ENCODE peak calls at places on chromosomes 12 and 14, in eight cellular contexts. One of them, this sample, is unnamed.

GRCh38 chr12:48786591-48787544 is 2.0 kb downstream of the ADCY6 start:
- DNase-seq in head of caudate nucleus: no peak
- DNase-seq in renal cortical epithelial cell: no peak
- DNase-seq in left lobe of liver: no peak
- DNase-seq in activated CD4-positive, alpha-beta T cell treated with anti-CD3 and anti-CD28 coated beads for 1 hour: no peak
- DNase-seq in SW 1271: no peak
- DNase-seq in GM12892: no peak
- DNase-seq in AG08395: no peak
- DNase-seq in this sample: no peak

GRCh38 chr14:78519863-78520262 is 349.7 kb downstream of the NRXN3 start:
- DNase-seq in activated CD4-positive, alpha-beta T cell treated with anti-CD3 and anti-CD28 coated beads for 1 hour: no peak
- DNase-seq in left lobe of liver: no peak
- DNase-seq in AG08395: no peak
- DNase-seq in GM12892: no peak
- DNase-seq in head of caudate nucleus: no peak
- DNase-seq in renal cortical epithelial cell: peak
- DNase-seq in SW 1271: no peak
- DNase-seq in this sample: peak

GRCh38 chr12:19639781-19640180 is 200.5 kb downstream of the AEBP2 start:
- DNase-seq in renal cortical epithelial cell: no peak
- DNase-seq in activated CD4-positive, alpha-beta T cell treated with anti-CD3 and anti-CD28 coated beads for 1 hour: no peak
- DNase-seq in head of caudate nucleus: no peak
- DNase-seq in AG08395: no peak
- DNase-seq in left lobe of liver: no peak
- DNase-seq in GM12892: no peak
- DNase-seq in SW 1271: no peak
- DNase-seq in this sample: no peak

GRCh38 chr14:55705651-55706340 is 125.8 kb downstream of the KTN1 start:
- DNase-seq in head of caudate nucleus: no peak
- DNase-seq in renal cortical epithelial cell: no peak
- DNase-seq in SW 1271: no peak
- DNase-seq in activated CD4-positive, alpha-beta T cell treated with anti-CD3 and anti-CD28 coated beads for 1 hour: no peak
- DNase-seq in GM12892: no peak
- DNase-seq in left lobe of liver: no peak
- DNase-seq in AG08395: no peak
- DNase-seq in this sample: no peak

GRCh38 chr14:104689620-104690265 is 325 bp downstream of the INF2 start:
- DNase-seq in renal cortical epithelial cell: no peak
- DNase-seq in SW 1271: no peak
- DNase-seq in activated CD4-positive, alpha-beta T cell treated with anti-CD3 and anti-CD28 coated beads for 1 hour: no peak
- DNase-seq in left lobe of liver: no peak
- DNase-seq in AG08395: no peak
- DNase-seq in head of caudate nucleus: peak
- DNase-seq in GM12892: no peak
- DNase-seq in this sample: peak

GRCh38 chr12:95837240-95838038 is 21.3 kb upstream of the SNRPF start:
- DNase-seq in GM12892: no peak
- DNase-seq in SW 1271: no peak
- DNase-seq in left lobe of liver: no peak
- DNase-seq in AG08395: no peak
- DNase-seq in activated CD4-positive, alpha-beta T cell treated with anti-CD3 and anti-CD28 coated beads for 1 hour: no peak
- DNase-seq in renal cortical epithelial cell: no peak
- DNase-seq in head of caudate nucleus: no peak
- DNase-seq in this sample: no peak

GRCh38 chr12:2211119-2211518 is 158.3 kb downstream of the CACNA1C start:
- DNase-seq in SW 1271: no peak
- DNase-seq in activated CD4-positive, alpha-beta T cell treated with anti-CD3 and anti-CD28 coated beads for 1 hour: no peak
- DNase-seq in GM12892: no peak
- DNase-seq in head of caudate nucleus: no peak
- DNase-seq in renal cortical epithelial cell: no peak
- DNase-seq in left lobe of liver: no peak
- DNase-seq in AG08395: no peak
- DNase-seq in this sample: no peak

GRCh38 chr14:92694807-92695206 is 53.6 kb downstream of the LGMN start:
- DNase-seq in SW 1271: no peak
- DNase-seq in renal cortical epithelial cell: no peak
- DNase-seq in left lobe of liver: no peak
- DNase-seq in head of caudate nucleus: no peak
- DNase-seq in AG08395: no peak
- DNase-seq in activated CD4-positive, alpha-beta T cell treated with anti-CD3 and anti-CD28 coated beads for 1 hour: no peak
- DNase-seq in GM12892: no peak
- DNase-seq in this sample: no peak

GRCh38 chr12:64450711-64451486 is 1.0 kb upstream of the TBK1 start:
- DNase-seq in activated CD4-positive, alpha-beta T cell treated with anti-CD3 and anti-CD28 coated beads for 1 hour: no peak
- DNase-seq in GM12892: no peak
- DNase-seq in renal cortical epithelial cell: peak
- DNase-seq in left lobe of liver: no peak
- DNase-seq in AG08395: peak
- DNase-seq in SW 1271: peak
- DNase-seq in head of caudate nucleus: no peak
- DNase-seq in this sample: no peak

GRCh38 chr14:71721791-71722190 is 210.4 kb upstream of the RGS6 start:
- DNase-seq in renal cortical epithelial cell: no peak
- DNase-seq in SW 1271: no peak
- DNase-seq in left lobe of liver: peak
- DNase-seq in head of caudate nucleus: no peak
- DNase-seq in AG08395: no peak
- DNase-seq in activated CD4-positive, alpha-beta T cell treated with anti-CD3 and anti-CD28 coated beads for 1 hour: no peak
- DNase-seq in GM12892: no peak
- DNase-seq in this sample: no peak

GRCh38 chr12:122836027-122836921 is 1.0 kb downstream of the HIP1R start:
- DNase-seq in left lobe of liver: no peak
- DNase-seq in AG08395: no peak
- DNase-seq in renal cortical epithelial cell: peak
- DNase-seq in head of caudate nucleus: no peak
- DNase-seq in GM12892: peak
- DNase-seq in SW 1271: no peak
- DNase-seq in activated CD4-positive, alpha-beta T cell treated with anti-CD3 and anti-CD28 coated beads for 1 hour: no peak
- DNase-seq in this sample: peak

GRCh38 chr14:100866666-100867630 is 36.6 kb downstream of the RTL1 start:
- DNase-seq in GM12892: no peak
- DNase-seq in left lobe of liver: no peak
- DNase-seq in head of caudate nucleus: peak
- DNase-seq in SW 1271: no peak
- DNase-seq in renal cortical epithelial cell: no peak
- DNase-seq in AG08395: no peak
- DNase-seq in activated CD4-positive, alpha-beta T cell treated with anti-CD3 and anti-CD28 coated beads for 1 hour: no peak
- DNase-seq in this sample: no peak

GRCh38 chr14:74918380-74918779 is 4.7 kb downstream of the RPS6KL1 start:
- DNase-seq in activated CD4-positive, alpha-beta T cell treated with anti-CD3 and anti-CD28 coated beads for 1 hour: no peak
- DNase-seq in left lobe of liver: no peak
- DNase-seq in renal cortical epithelial cell: no peak
- DNase-seq in GM12892: no peak
- DNase-seq in head of caudate nucleus: no peak
- DNase-seq in AG08395: no peak
- DNase-seq in SW 1271: no peak
- DNase-seq in this sample: no peak

GRCh38 chr12:120705618-120706017 is 4.6 kb upstream of the UNC119B start:
- DNase-seq in AG08395: no peak
- DNase-seq in GM12892: no peak
- DNase-seq in head of caudate nucleus: no peak
- DNase-seq in left lobe of liver: peak
- DNase-seq in activated CD4-positive, alpha-beta T cell treated with anti-CD3 and anti-CD28 coated beads for 1 hour: no peak
- DNase-seq in renal cortical epithelial cell: no peak
- DNase-seq in SW 1271: no peak
- DNase-seq in this sample: no peak

GRCh38 chr14:51653096-51653814 is 1.5 kb downstream of the FRMD6 start:
- DNase-seq in AG08395: peak
- DNase-seq in renal cortical epithelial cell: peak
- DNase-seq in head of caudate nucleus: no peak
- DNase-seq in SW 1271: peak
- DNase-seq in GM12892: no peak
- DNase-seq in activated CD4-positive, alpha-beta T cell treated with anti-CD3 and anti-CD28 coated beads for 1 hour: no peak
- DNase-seq in left lobe of liver: no peak
- DNase-seq in this sample: no peak

GRCh38 chr14:73058923-73059311 is 583 bp downstream of the RBM25 start:
- DNase-seq in GM12892: no peak
- DNase-seq in head of caudate nucleus: no peak
- DNase-seq in SW 1271: peak
- DNase-seq in renal cortical epithelial cell: peak
- DNase-seq in AG08395: peak
- DNase-seq in left lobe of liver: no peak
- DNase-seq in activated CD4-positive, alpha-beta T cell treated with anti-CD3 and anti-CD28 coated beads for 1 hour: no peak
- DNase-seq in this sample: peak

GRCh38 chr14:69357544-69358200 is 40.4 kb downstream of the ERH start:
- DNase-seq in AG08395: no peak
- DNase-seq in activated CD4-positive, alpha-beta T cell treated with anti-CD3 and anti-CD28 coated beads for 1 hour: no peak
- DNase-seq in renal cortical epithelial cell: no peak
- DNase-seq in SW 1271: no peak
- DNase-seq in head of caudate nucleus: no peak
- DNase-seq in GM12892: no peak
- DNase-seq in left lobe of liver: no peak
- DNase-seq in this sample: no peak

GRCh38 chr12:56267443-56268071 is 815 bp downstream of the COQ10A start:
- DNase-seq in GM12892: no peak
- DNase-seq in AG08395: no peak
- DNase-seq in left lobe of liver: peak
- DNase-seq in renal cortical epithelial cell: no peak
- DNase-seq in head of caudate nucleus: no peak
- DNase-seq in activated CD4-positive, alpha-beta T cell treated with anti-CD3 and anti-CD28 coated beads for 1 hour: no peak
- DNase-seq in SW 1271: no peak
- DNase-seq in this sample: no peak

GRCh38 chr12:127389923-127390322 is 877.0 kb upstream of the TMEM132C start:
- DNase-seq in left lobe of liver: no peak
- DNase-seq in head of caudate nucleus: no peak
- DNase-seq in activated CD4-positive, alpha-beta T cell treated with anti-CD3 and anti-CD28 coated beads for 1 hour: no peak
- DNase-seq in SW 1271: no peak
- DNase-seq in AG08395: peak
- DNase-seq in GM12892: no peak
- DNase-seq in renal cortical epithelial cell: peak
- DNase-seq in this sample: peak

GRCh38 chr12:89663577-89664357 is 44.9 kb downstream of the ATP2B1 start:
- DNase-seq in left lobe of liver: no peak
- DNase-seq in AG08395: peak
- DNase-seq in head of caudate nucleus: no peak
- DNase-seq in SW 1271: peak
- DNase-seq in renal cortical epithelial cell: peak
- DNase-seq in activated CD4-positive, alpha-beta T cell treated with anti-CD3 and anti-CD28 coated beads for 1 hour: no peak
- DNase-seq in GM12892: peak
- DNase-seq in this sample: no peak

GRCh38 chr12:120067084-120067869 is 49.3 kb downstream of the RAB35 start:
- DNase-seq in AG08395: no peak
- DNase-seq in renal cortical epithelial cell: no peak
- DNase-seq in head of caudate nucleus: no peak
- DNase-seq in activated CD4-positive, alpha-beta T cell treated with anti-CD3 and anti-CD28 coated beads for 1 hour: no peak
- DNase-seq in GM12892: no peak
- DNase-seq in left lobe of liver: no peak
- DNase-seq in SW 1271: no peak
- DNase-seq in this sample: no peak

GRCh38 chr12:49885663-49886461 is 17.8 kb downstream of the FAIM2 start:
- DNase-seq in AG08395: no peak
- DNase-seq in head of caudate nucleus: no peak
- DNase-seq in activated CD4-positive, alpha-beta T cell treated with anti-CD3 and anti-CD28 coated beads for 1 hour: no peak
- DNase-seq in GM12892: no peak
- DNase-seq in SW 1271: no peak
- DNase-seq in renal cortical epithelial cell: no peak
- DNase-seq in left lobe of liver: no peak
- DNase-seq in this sample: no peak

GRCh38 chr12:1591029-1591428 is 3.4 kb downstream of the FBXL14 start:
- DNase-seq in GM12892: no peak
- DNase-seq in renal cortical epithelial cell: no peak
- DNase-seq in AG08395: no peak
- DNase-seq in left lobe of liver: no peak
- DNase-seq in activated CD4-positive, alpha-beta T cell treated with anti-CD3 and anti-CD28 coated beads for 1 hour: no peak
- DNase-seq in head of caudate nucleus: no peak
- DNase-seq in SW 1271: peak
- DNase-seq in this sample: no peak

GRCh38 chr12:71125949-71126348 is 31.9 kb downstream of the TSPAN8 start:
- DNase-seq in activated CD4-positive, alpha-beta T cell treated with anti-CD3 and anti-CD28 coated beads for 1 hour: no peak
- DNase-seq in GM12892: no peak
- DNase-seq in AG08395: no peak
- DNase-seq in SW 1271: no peak
- DNase-seq in renal cortical epithelial cell: peak
- DNase-seq in head of caudate nucleus: no peak
- DNase-seq in left lobe of liver: no peak
- DNase-seq in this sample: no peak

GRCh38 chr14:20262642-20263128 is 23.6 kb downstream of the OR11H4 start:
- DNase-seq in activated CD4-positive, alpha-beta T cell treated with anti-CD3 and anti-CD28 coated beads for 1 hour: no peak
- DNase-seq in SW 1271: no peak
- DNase-seq in GM12892: no peak
- DNase-seq in renal cortical epithelial cell: peak
- DNase-seq in head of caudate nucleus: no peak
- DNase-seq in AG08395: peak
- DNase-seq in left lobe of liver: no peak
- DNase-seq in this sample: no peak

GRCh38 chr12:125678589-125678993 is 613.4 kb downstream of the AACS start:
- DNase-seq in head of caudate nucleus: no peak
- DNase-seq in activated CD4-positive, alpha-beta T cell treated with anti-CD3 and anti-CD28 coated beads for 1 hour: no peak
- DNase-seq in GM12892: no peak
- DNase-seq in left lobe of liver: no peak
- DNase-seq in SW 1271: no peak
- DNase-seq in AG08395: no peak
- DNase-seq in renal cortical epithelial cell: no peak
- DNase-seq in this sample: no peak

GRCh38 chr12:3299929-3300832 is 190.8 kb upstream of the PRMT8 start:
- DNase-seq in SW 1271: peak
- DNase-seq in activated CD4-positive, alpha-beta T cell treated with anti-CD3 and anti-CD28 coated beads for 1 hour: peak
- DNase-seq in renal cortical epithelial cell: peak
- DNase-seq in head of caudate nucleus: peak
- DNase-seq in left lobe of liver: peak
- DNase-seq in GM12892: peak
- DNase-seq in AG08395: peak
- DNase-seq in this sample: peak

GRCh38 chr12:97781342-97781741 is 318.7 kb downstream of the RMST start:
- DNase-seq in head of caudate nucleus: no peak
- DNase-seq in GM12892: no peak
- DNase-seq in renal cortical epithelial cell: no peak
- DNase-seq in AG08395: no peak
- DNase-seq in SW 1271: no peak
- DNase-seq in activated CD4-positive, alpha-beta T cell treated with anti-CD3 and anti-CD28 coated beads for 1 hour: no peak
- DNase-seq in left lobe of liver: no peak
- DNase-seq in this sample: no peak

GRCh38 chr12:77847665-77848431 is 17.2 kb downstream of the NAV3 start:
- DNase-seq in left lobe of liver: no peak
- DNase-seq in renal cortical epithelial cell: peak
- DNase-seq in GM12892: no peak
- DNase-seq in AG08395: peak
- DNase-seq in SW 1271: peak
- DNase-seq in activated CD4-positive, alpha-beta T cell treated with anti-CD3 and anti-CD28 coated beads for 1 hour: no peak
- DNase-seq in head of caudate nucleus: no peak
- DNase-seq in this sample: no peak

GRCh38 chr14:58755026-58755929 is 117.5 kb downstream of the DACT1 start:
- DNase-seq in renal cortical epithelial cell: peak
- DNase-seq in activated CD4-positive, alpha-beta T cell treated with anti-CD3 and anti-CD28 coated beads for 1 hour: no peak
- DNase-seq in left lobe of liver: no peak
- DNase-seq in AG08395: no peak
- DNase-seq in GM12892: no peak
- DNase-seq in SW 1271: no peak
- DNase-seq in head of caudate nucleus: no peak
- DNase-seq in this sample: no peak

GRCh38 chr14:70821916-70822705 is 12.8 kb upstream of the MAP3K9 start:
- DNase-seq in SW 1271: no peak
- DNase-seq in renal cortical epithelial cell: no peak
- DNase-seq in GM12892: peak
- DNase-seq in left lobe of liver: peak
- DNase-seq in activated CD4-positive, alpha-beta T cell treated with anti-CD3 and anti-CD28 coated beads for 1 hour: peak
- DNase-seq in head of caudate nucleus: peak
- DNase-seq in AG08395: peak
- DNase-seq in this sample: peak

This sample was measured in nephron progenitor cell.